ENCODE peak calls at places on chromosomes 3 and 15, in six cellular contexts. I, X, R, H, T and L are unnamed samples.

GRCh38 chr3:178850452-178851166 is 221.0 kb downstream of the ZMAT3 start:
- DNase-seq in T (no peak), R (no peak), X (no peak), H (no peak), I (no peak), L (no peak)

GRCh38 chr3:146519810-146520209 is 24.6 kb downstream of the PLSCR1 start:
- DNase-seq in T (no peak), I (no peak), R (no peak), H (no peak), X (no peak), L (no peak)

GRCh38 chr3:11457126-11457525 is 184.9 kb downstream of the ATG7 start:
- DNase-seq in T (peak), R (no peak), H (no peak), I (no peak), X (no peak), L (peak)

GRCh38 chr15:45863881-45864580 is 229.2 kb downstream of the SQOR start:
- DNase-seq in T (no peak), R (no peak), H (no peak), I (no peak), X (no peak), L (peak)

GRCh38 chr3:168847293-168847883 is 751.7 kb upstream of the GOLIM4 start:
- DNase-seq in H (peak), X (no peak), I (peak), T (peak), R (peak), L (peak)

GRCh38 chr3:173109143-173109542 is 31.9 kb downstream of the SPATA16 start:
- DNase-seq in X (no peak), R (no peak), H (peak), T (no peak), I (no peak), L (peak)

GRCh38 chr3:10550705-10551104 is 45.3 kb upstream of the ATP2B2 start:
- DNase-seq in H (no peak), I (peak), X (no peak), T (no peak), R (no peak), L (no peak)

GRCh38 chr3:197367081-197367780 is 68.8 kb upstream of the DLG1 start:
- DNase-seq in I (no peak), R (peak), T (peak), X (no peak), H (peak), L (peak)

GRCh38 chr3:170296703-170297102 is 60.8 kb upstream of the SKIL start:
- DNase-seq in H (no peak), R (no peak), I (no peak), X (no peak), T (no peak), L (no peak)

GRCh38 chr3:62134061-62134496 is 239.3 kb downstream of the FEZF2 start:
- DNase-seq in X (no peak), I (peak), H (peak), R (peak), T (peak), L (peak)

GRCh38 chr3:122938756-122939425 is 88.7 kb downstream of the SEMA5B start:
- DNase-seq in I (no peak), T (no peak), H (no peak), R (no peak), X (no peak), L (no peak)

GRCh38 chr15:38002883-38003477 is 68.5 kb downstream of the TMCO5A start:
- DNase-seq in R (no peak), I (peak), X (no peak), H (peak), T (peak), L (peak)

GRCh38 chr3:171213178-171213577 is 186.7 kb upstream of the SLC2A2 start:
- DNase-seq in I (no peak), T (no peak), X (no peak), H (no peak), R (no peak), L (peak)

GRCh38 chr15:37100109-37100873 is at the start of gene MEIS2:
- DNase-seq in I (peak), R (peak), T (peak), X (no peak), H (peak), L (peak)

GRCh38 chr3:15822281-15822680 is 24.5 kb upstream of the ANKRD28 start:
- DNase-seq in H (no peak), R (no peak), X (no peak), T (no peak), I (no peak), L (no peak)

GRCh38 chr15:78321041-78321570 is 19.0 kb upstream of the CRABP1 start:
- DNase-seq in I (no peak), T (no peak), H (no peak), R (no peak), X (no peak), L (peak)

GRCh38 chr3:196813903-196814302 is 53.8 kb upstream of the SENP5 start:
- DNase-seq in H (no peak), X (no peak), T (no peak), R (no peak), I (no peak), L (no peak)

GRCh38 chr15:67745059-67745993 is 80.0 kb upstream of the SKOR1 start:
- DNase-seq in X (no peak), T (no peak), R (no peak), H (no peak), I (no peak), L (no peak)

GRCh38 chr3:64270861-64271260 is 45.6 kb upstream of the PRICKLE2 start:
- DNase-seq in X (no peak), T (no peak), I (no peak), H (no peak), R (no peak), L (no peak)

GRCh38 chr3:138348107-138348949 is at the start of gene MRAS:
- DNase-seq in I (peak), R (peak), X (no peak), T (peak), H (peak), L (peak)

GRCh38 chr3:140203510-140203909 is 268.5 kb downstream of the CLSTN2 start:
- DNase-seq in X (no peak), H (no peak), R (no peak), I (no peak), T (peak), L (no peak)

GRCh38 chr3:178260887-178261286 is 275.3 kb upstream of the KCNMB2 start:
- DNase-seq in I (no peak), R (no peak), T (peak), X (no peak), H (no peak), L (no peak)

GRCh38 chr15:64447536-64448315 is 12.7 kb upstream of the ZNF609 start:
- DNase-seq in T (no peak), H (no peak), X (no peak), R (no peak), I (no peak), L (no peak)

GRCh38 chr3:101362408-101362807 is 42.0 kb upstream of the IMPG2 start:
- DNase-seq in H (no peak), T (no peak), I (no peak), X (no peak), R (no peak), L (peak)

GRCh38 chr3:131047582-131047981 is 20.9 kb downstream of the NEK11 start:
- DNase-seq in I (no peak), R (no peak), T (peak), X (no peak), H (no peak), L (peak)

GRCh38 chr15:60126661-60127060 is 122.5 kb downstream of the FOXB1 start:
- DNase-seq in I (no peak), R (no peak), X (no peak), T (no peak), H (no peak), L (no peak)